ENCODE peak calls at places on chromosome 2, in five cellular contexts. K is activated T-helper 17 cell treated with anti-CD3 and anti-CD28 coated beads, Interleukin-2, amount 50 U/mL, for 72 hours; W is upper lobe of left lung; C is activated CD8-positive, alpha-beta T cell treated with anti-CD3 and anti-CD28 coated beads for 36 hours; X is WTC11. E is an unnamed sample.

GRCh38 chr2:46988230-46988629 is 72.6 kb upstream of the MCFD2 start:
- ATAC-seq in W (no peak), K (no peak), X (no peak), C (no peak), E (no peak)

GRCh38 chr2:30503692-30504076 is 56.6 kb downstream of the LCLAT1 start:
- ATAC-seq in K (peak; percentile 19), C (peak; percentile 40), X (no peak), W (peak; percentile 36), E (no peak)

GRCh38 chr2:102050854-102051391 is 59.2 kb downstream of the IL1R2 start:
- ATAC-seq in C (no peak), X (no peak), W (peak; percentile 41), K (no peak), E (no peak)

GRCh38 chr2:42046819-42047487 is 868 bp upstream of the PKDCC start:
- ATAC-seq in C (peak; percentile 21), X (peak; percentile 49), W (no peak), K (peak; percentile 5), E (no peak)

GRCh38 chr2:61471905-61472805 is 1.3 kb upstream of the USP34 start:
- ATAC-seq in X (no peak), W (no peak), K (peak; percentile 13), C (no peak), E (no peak)

GRCh38 chr2:38627400-38627799 is 24.7 kb upstream of the HNRNPLL start:
- ATAC-seq in X (no peak), W (no peak), K (no peak), C (no peak), E (no peak)

GRCh38 chr2:102765061-102765460 is 3.2 kb downstream of the TMEM182 start:
- ATAC-seq in C (no peak), K (no peak), W (no peak), X (no peak), E (no peak)

GRCh38 chr2:65435625-65436168 is 3.3 kb upstream of the SPRED2 start:
- ATAC-seq in C (peak; percentile 10), X (peak; percentile 32), W (peak; percentile 82), K (no peak), E (peak; percentile 27)

GRCh38 chr2:127722807-127723206 is 21.5 kb downstream of the SFT2D3 start:
- ATAC-seq in X (no peak), K (no peak), W (no peak), C (no peak), E (no peak)

GRCh38 chr2:191611614-191612013 is 66.3 kb upstream of the NABP1 start:
- ATAC-seq in K (no peak), C (no peak), X (no peak), W (peak; percentile 91), E (no peak)

GRCh38 chr2:3741372-3741771 is 38.0 kb downstream of the DCDC2C start:
- ATAC-seq in X (no peak), K (no peak), C (no peak), W (no peak), E (no peak)

GRCh38 chr2:176991421-176991820 is 221.2 kb upstream of the HNRNPA3 start:
- ATAC-seq in X (no peak), W (no peak), K (no peak), C (no peak), E (no peak)

GRCh38 chr2:96524482-96525210 is 11.9 kb upstream of the ARID5A start:
- ATAC-seq in K (peak; percentile 59), W (no peak), C (peak; percentile 20), X (no peak), E (peak; percentile 44)

GRCh38 chr2:8134105-8134903 is 547.6 kb upstream of the ID2 start:
- ATAC-seq in X (no peak), W (no peak), C (no peak), K (no peak), E (no peak)

GRCh38 chr2:33859791-33860461 is 260.8 kb upstream of the FAM98A start:
- ATAC-seq in X (no peak), K (peak; percentile 53), W (no peak), C (no peak), E (no peak)

GRCh38 chr2:152825834-152826233 is 107.4 kb downstream of the ARL6IP6 start:
- ATAC-seq in C (no peak), X (no peak), K (no peak), W (no peak), E (no peak)

GRCh38 chr2:173606619-173607305 is 252.1 kb downstream of the CDCA7 start:
- ATAC-seq in K (no peak), C (no peak), W (no peak), X (no peak), E (no peak)

GRCh38 chr2:240364582-240364960 is 70.9 kb upstream of the GPC1 start:
- ATAC-seq in K (no peak), W (no peak), X (no peak), C (no peak), E (no peak)

E was measured in activated CD4-positive, CD25-positive, alpha-beta regulatory T cell treated with anti-CD3 and anti-CD28 coated beads, Interleukin-2, amount 50 U/mL, for 24 hours.